ENCODE peak calls at places on chromosomes 7 and 10, in six cellular contexts. Y, G, I, M, J and H are unnamed samples.

GRCh38 chr7:80558116-80558515 is 46.3 kb upstream of the GNAT3 start:
- DNase-seq in M (no peak), J (no peak), Y (no peak), I (no peak), G (no peak), H (no peak)

GRCh38 chr7:74097937-74098614 is 14.5 kb downstream of the LIMK1 start:
- DNase-seq in J (no peak), Y (peak), G (peak), M (peak), I (peak), H (peak)

GRCh38 chr7:100680589-100681271 is 7.2 kb downstream of the GNB2 start:
- DNase-seq in I (no peak), M (no peak), J (no peak), G (no peak), Y (peak), H (peak)

GRCh38 chr7:18289801-18290200 is 205.7 kb upstream of the HDAC9 start:
- DNase-seq in J (no peak), G (no peak), I (no peak), Y (no peak), M (peak), H (no peak)

GRCh38 chr7:50274361-50274760 is 30.2 kb upstream of the IKZF1 start:
- DNase-seq in M (no peak), G (no peak), J (no peak), I (no peak), Y (no peak), H (no peak)

GRCh38 chr10:117261501-117261900 is 20.6 kb downstream of the SLC18A2 start:
- DNase-seq in G (no peak), M (no peak), Y (no peak), I (no peak), J (no peak), H (no peak)

GRCh38 chr7:156662269-156662668 is 21.7 kb downstream of the RNF32 start:
- DNase-seq in G (no peak), Y (no peak), M (no peak), I (no peak), J (no peak), H (no peak)

GRCh38 chr10:125982256-125982948 is 86.0 kb downstream of the FANK1 start:
- DNase-seq in Y (peak), M (peak), G (peak), I (peak), J (peak), H (peak)

GRCh38 chr7:107982918-107983389 is 20.0 kb downstream of the LAMB1 start:
- DNase-seq in I (peak), Y (no peak), J (no peak), G (peak), M (no peak), H (peak)

GRCh38 chr10:36336315-36336714 is 694.2 kb upstream of the FZD8 start:
- DNase-seq in G (peak), Y (no peak), J (no peak), M (peak), I (no peak), H (peak)

GRCh38 chr10:74589226-74589673 is 237.2 kb upstream of the KAT6B start:
- DNase-seq in Y (peak), M (peak), G (peak), I (peak), J (peak), H (peak)

GRCh38 chr10:120854388-120854787 is 3.2 kb downstream of the WDR11 start:
- DNase-seq in M (no peak), Y (no peak), J (no peak), G (no peak), I (no peak), H (no peak)

GRCh38 chr7:102260856-102261255 is 25.8 kb upstream of the SH2B2 start:
- DNase-seq in Y (no peak), J (peak), M (peak), I (peak), G (peak), H (peak)

GRCh38 chr10:48442090-48442808 is 135.8 kb downstream of the MAPK8 start:
- DNase-seq in M (no peak), G (no peak), Y (no peak), I (no peak), J (no peak), H (no peak)

GRCh38 chr7:124310934-124311390 is 278.1 kb upstream of the TMEM229A start:
- DNase-seq in Y (no peak), J (no peak), M (no peak), I (peak), G (no peak), H (no peak)

GRCh38 chr10:28540145-28540544 is 7.2 kb downstream of the WAC start:
- DNase-seq in I (no peak), J (no peak), G (no peak), Y (no peak), M (no peak), H (no peak)

GRCh38 chr10:74213571-74214162 is 62.6 kb downstream of the ADK start:
- DNase-seq in G (peak), Y (peak), M (peak), J (no peak), I (peak), H (peak)

GRCh38 chr10:129098517-129098916 is 368.5 kb upstream of the MGMT start:
- DNase-seq in G (no peak), M (no peak), Y (no peak), I (no peak), J (no peak), H (no peak)

GRCh38 chr10:129094813-129095212 is 372.2 kb upstream of the MGMT start:
- DNase-seq in J (no peak), G (no peak), I (no peak), Y (no peak), M (no peak), H (no peak)

GRCh38 chr10:129097776-129098175 is 369.3 kb upstream of the MGMT start:
- DNase-seq in J (no peak), G (peak), Y (no peak), I (peak), M (no peak), H (peak)

GRCh38 chr10:129095980-129096339 is 371.1 kb upstream of the MGMT start:
- DNase-seq in M (no peak), Y (no peak), J (no peak), G (no peak), I (no peak), H (no peak)

GRCh38 chr10:129096340-129096984 is 370.6 kb upstream of the MGMT start:
- DNase-seq in J (no peak), Y (no peak), G (peak), I (peak), M (peak), H (peak)
- H3K4me3 ChIP-seq in J (no peak), Y (no peak), G (no peak), I (no peak), M (no peak), H (no peak)

GRCh38 chr7:84013616-84014240 is 180.9 kb downstream of the SEMA3A start:
- DNase-seq in G (no peak), Y (no peak), M (no peak), J (peak), I (no peak), H (no peak)
- TF ChIP-seq CTCF in G (no peak), Y (no peak), M (no peak), J (peak), I (no peak), H (no peak)

DNA sequence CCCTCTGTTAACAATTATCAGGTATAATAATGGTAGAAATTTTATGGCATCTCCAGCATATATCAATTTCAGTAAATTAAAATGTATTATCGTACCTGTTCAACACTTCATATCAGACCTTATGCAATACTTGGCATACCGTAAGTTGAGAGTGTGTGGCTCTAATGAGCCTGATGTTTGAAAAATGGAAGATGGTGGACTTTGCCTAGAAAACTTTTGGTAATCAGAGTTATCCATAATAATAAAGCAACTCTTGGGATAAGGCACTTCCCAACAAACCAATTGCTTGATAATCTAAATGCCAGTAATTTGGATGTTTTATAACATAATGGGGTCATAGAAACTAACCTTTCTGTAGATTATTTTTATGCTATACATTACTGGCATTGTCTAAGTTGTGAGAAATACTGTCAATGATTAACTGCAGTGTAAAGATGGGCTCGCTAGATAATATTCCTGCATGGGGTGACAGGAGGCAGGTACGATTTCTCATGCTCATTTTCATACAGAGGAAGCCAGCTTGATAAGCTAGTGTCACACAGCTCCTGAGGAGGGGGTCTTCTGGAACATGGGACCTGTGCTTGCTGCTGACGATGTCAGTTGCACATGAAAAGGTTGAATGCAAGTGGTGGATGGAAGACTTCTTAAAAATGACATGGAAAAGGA is 27.8 kb upstream of the DMBT1 start:
- DNase-seq in G (no peak), I (no peak), M (no peak), Y (no peak), J (no peak), H (no peak)
- H3K4me3 ChIP-seq in G (no peak), I (no peak), M (no peak), Y (no peak), J (no peak), H (no peak)

GRCh38 chr7:27095897-27096755 is at the start of gene HOXA1:
- DNase-seq in M (peak), G (peak), I (peak), Y (peak), J (peak), H (peak)
- TF ChIP-seq CTCF in M (no peak), G (no peak), I (no peak), Y (no peak), J (no peak), H (no peak)

DNA sequence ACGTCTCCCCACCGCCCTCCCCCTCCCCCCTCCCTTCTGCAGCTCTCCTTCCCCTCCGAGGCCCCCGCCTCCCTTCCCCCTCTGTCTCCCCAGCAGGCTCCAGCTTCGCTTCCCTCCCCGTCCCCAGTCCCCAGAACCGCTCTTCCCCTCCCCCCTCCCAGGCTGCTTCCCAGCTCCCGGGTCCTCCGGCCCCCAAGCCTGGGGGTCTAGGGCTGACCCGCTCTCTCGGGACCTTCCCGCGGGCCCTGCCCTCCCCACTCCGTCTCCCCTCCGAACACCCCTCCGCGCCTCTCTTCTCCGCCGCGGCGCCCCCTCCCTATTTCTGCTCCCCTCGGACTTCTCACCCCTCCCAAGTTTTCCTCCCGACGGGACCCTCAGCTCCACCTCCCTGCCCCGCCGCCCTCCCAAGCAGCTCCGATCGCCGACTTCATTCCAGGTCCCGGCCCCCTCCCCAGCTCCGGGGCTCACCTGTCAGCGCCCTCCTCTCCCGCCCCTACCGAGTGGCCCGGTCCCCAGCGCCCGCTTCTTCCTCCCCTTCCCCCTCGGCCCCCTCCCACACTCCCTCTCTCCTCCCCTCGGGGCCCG is 1.1 kb downstream of the ZNF467 start:
- DNase-seq in G (no peak), J (peak), Y (peak), I (no peak), M (no peak), H (no peak)
- H3K4me3 ChIP-seq in G (peak), J (peak), Y (peak), I (peak), M (peak), H (peak)

GRCh38 chr10:814536-815302 is 116.8 kb downstream of the LARP4B start:
- DNase-seq in I (no peak), G (no peak), M (no peak), J (no peak), Y (no peak), H (no peak)

GRCh38 chr10:816958-817357 is 114.5 kb downstream of the LARP4B start:
- DNase-seq in I (no peak), Y (no peak), M (no peak), J (no peak), G (no peak), H (no peak)

GRCh38 chr10:813286-813685 is 118.2 kb downstream of the LARP4B start:
- DNase-seq in J (no peak), M (no peak), G (no peak), I (no peak), Y (no peak), H (peak)

GRCh38 chr10:817371-817770 is 114.1 kb downstream of the LARP4B start:
- DNase-seq in J (no peak), I (no peak), M (no peak), Y (no peak), G (peak), H (no peak)

DNA sequence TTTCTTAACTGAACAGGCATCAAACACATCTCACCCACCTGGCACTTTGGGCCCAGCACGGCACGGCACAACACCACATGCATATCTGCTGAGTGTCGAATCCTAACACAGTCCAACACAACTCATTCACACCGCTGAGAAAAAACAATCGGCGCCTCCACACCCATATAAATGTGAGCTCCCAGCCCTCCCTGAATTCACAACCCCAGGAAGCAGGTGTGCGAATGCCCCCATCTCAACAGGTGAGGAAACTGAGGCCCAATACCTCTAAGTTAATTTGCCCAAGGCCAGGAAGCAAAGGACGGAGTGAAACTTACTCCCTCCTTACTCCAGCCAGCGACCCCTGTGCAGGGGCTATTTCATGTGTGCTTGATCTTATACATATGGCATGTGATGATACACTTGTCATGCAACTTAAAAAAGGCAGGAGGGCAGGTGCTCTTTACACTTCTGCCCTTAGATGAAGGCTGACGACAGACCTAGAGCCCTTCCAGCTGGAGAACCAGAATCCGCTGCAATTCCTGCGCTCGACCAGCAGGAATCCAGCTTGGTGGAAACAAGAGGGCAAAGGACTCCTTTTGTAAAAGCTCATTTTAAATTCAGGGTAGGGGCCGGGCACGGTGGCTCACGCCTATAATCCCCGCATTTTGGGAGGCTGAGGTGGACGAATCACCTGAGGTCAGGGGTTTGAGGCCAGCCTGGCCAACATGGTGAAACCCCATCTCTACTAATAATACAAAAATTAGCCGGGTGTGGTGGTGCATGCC is 116.0 kb downstream of the LARP4B start:
- DNase-seq in J (peak), Y (no peak), I (no peak), M (peak), G (peak), H (no peak)
- TF ChIP-seq CTCF in J (peak), Y (no peak), I (peak), M (peak), G (peak), H (no peak)

GRCh38 chr7:84195295-84196006 is 862 bp upstream of the SEMA3A start:
- DNase-seq in G (peak), M (no peak), Y (no peak), I (peak), J (no peak), H (no peak)
- H3K4me3 ChIP-seq in G (peak), M (peak), Y (peak), I (peak), J (peak), H (peak)

GRCh38 chr7:87784424-87784823 is 91.7 kb downstream of the SLC25A40 start:
- DNase-seq in I (peak), J (no peak), Y (no peak), G (peak), M (peak), H (peak)
- TF ChIP-seq CTCF in I (no peak), J (no peak), Y (no peak), G (peak), M (peak), H (peak)

DNA sequence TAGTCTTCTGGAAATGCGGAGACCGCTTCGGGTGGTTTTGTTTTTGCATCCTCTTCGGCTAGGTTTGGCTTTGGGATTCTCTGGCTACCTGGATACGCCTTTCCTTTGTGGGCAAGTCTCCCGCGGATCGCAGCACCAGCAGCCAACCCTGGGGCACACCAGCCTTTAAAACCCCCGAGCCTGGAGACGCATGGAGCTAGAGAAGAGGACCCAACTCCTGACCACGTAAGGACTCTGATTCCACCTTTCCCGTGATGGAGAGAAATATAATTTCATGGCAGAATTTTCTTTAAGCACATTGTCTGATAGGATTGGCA is 535.4 kb upstream of the GALNT17 start:
- DNase-seq in Y (no peak), I (no peak), J (no peak), M (no peak), G (no peak), H (no peak)
- H3K4me3 ChIP-seq in Y (peak), I (no peak), J (peak), M (no peak), G (no peak), H (no peak)

DNA sequence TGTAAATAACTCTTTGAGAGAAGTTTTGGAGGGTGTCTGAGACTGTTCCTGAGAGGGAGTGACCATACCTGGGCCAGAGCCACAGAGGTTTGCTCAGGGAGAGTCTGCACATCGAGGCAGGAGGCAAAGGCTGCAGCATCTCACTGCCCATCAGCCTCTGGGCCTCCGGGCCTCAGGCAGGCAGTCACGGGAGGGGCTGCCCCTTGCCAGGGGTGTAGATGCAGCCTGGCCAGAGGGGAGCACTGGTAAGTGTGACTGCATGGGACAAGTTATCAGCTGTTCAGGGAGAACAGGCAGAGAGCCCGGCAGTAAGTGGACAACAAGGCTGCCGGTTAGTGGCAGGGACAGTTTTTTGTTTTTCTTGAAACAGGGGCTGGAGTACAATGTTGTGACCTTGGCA is 55.9 kb downstream of the ZNF467 start:
- DNase-seq in I (no peak), M (no peak), Y (no peak), G (no peak), J (no peak), H (no peak)
- TF ChIP-seq CTCF in I (no peak), M (no peak), Y (no peak), G (no peak), J (no peak), H (no peak)